ENCODE peak calls at places on chromosomes 16 and 17, in five cellular contexts. Q, W, I, J and S are unnamed samples.

GRCh38 chr16:83689385-83689831 is 118.4 kb upstream of the HSBP1 start:
- DNase-seq in J (no peak), I (no peak), W (peak; percentile 75), Q (peak; percentile 97), S (peak; percentile 98)

GRCh38 chr16:52597772-52598483 is 51.0 kb upstream of the TOX3 start:
- DNase-seq in J (no peak), W (no peak), Q (no peak), I (peak; percentile 56), S (no peak)

GRCh38 chr16:88306860-88307545 is 75.8 kb upstream of the ZNF469 start:
- DNase-seq in Q (peak; percentile 86), J (no peak), I (no peak), W (no peak), S (peak; percentile 92)

GRCh38 chr16:59356709-59357108 is 622.6 kb upstream of the GOT2 start:
- DNase-seq in I (no peak), Q (no peak), W (no peak), J (no peak), S (no peak)

GRCh38 chr16:48911700-48912099 is 301.7 kb upstream of the N4BP1 start:
- DNase-seq in W (no peak), J (no peak), I (no peak), Q (no peak), S (no peak)

GRCh38 chr16:83968483-83968865 is 430 bp downstream of the NECAB2 start:
- DNase-seq in W (no peak), I (no peak), J (no peak), Q (no peak), S (no peak)

GRCh38 chr16:49756971-49757743 is 98.8 kb downstream of the ZNF423 start:
- DNase-seq in W (no peak), I (no peak), J (no peak), Q (no peak), S (no peak)

GRCh38 chr17:27295945-27296344 is 2.0 kb downstream of the WSB1 start:
- DNase-seq in I (no peak), Q (no peak), W (no peak), J (no peak), S (no peak)

GRCh38 chr17:56676807-56677206 is 83.3 kb downstream of the NOG start:
- DNase-seq in J (no peak), W (no peak), Q (no peak), I (no peak), S (no peak)

GRCh38 chr16:19963306-19963705 is 78.7 kb upstream of the GPRC5B start:
- DNase-seq in I (peak; percentile 84), J (no peak), W (no peak), Q (no peak), S (no peak)

GRCh38 chr17:225551-225950 is 44.1 kb upstream of the DOC2B start:
- DNase-seq in Q (no peak), J (no peak), I (no peak), W (peak; percentile 21), S (no peak)

GRCh38 chr16:72921106-72921505 is 126.8 kb downstream of the ZFHX3 start:
- DNase-seq in Q (no peak), I (no peak), W (no peak), J (no peak), S (no peak)

GRCh38 chr17:54948380-54948779 is 20.1 kb downstream of the COX11 start:
- DNase-seq in W (no peak), I (no peak), Q (peak; percentile 44), J (no peak), S (peak; percentile 53)

GRCh38 chr16:6541262-6541661 is 791.4 kb upstream of the RBFOX1 start:
- DNase-seq in Q (no peak), J (no peak), W (no peak), I (no peak), S (no peak)

GRCh38 chr17:3739422-3740124 is 15.9 kb downstream of the HASPIN start:
- DNase-seq in Q (no peak), J (no peak), W (no peak), I (no peak), S (no peak)

GRCh38 chr17:36544049-36544319 is 735 bp upstream of the GGNBP2 start:
- DNase-seq in Q (no peak), J (peak; percentile 69), W (peak; percentile 68), I (peak; percentile 47), S (no peak)

GRCh38 chr17:35404360-35404759 is 27.9 kb downstream of the SLFN12 start:
- DNase-seq in W (no peak), Q (no peak), I (no peak), J (no peak), S (no peak)

GRCh38 chr16:79593074-79593531 is 7.4 kb downstream of the MAF start:
- DNase-seq in J (no peak), Q (no peak), I (no peak), W (no peak), S (no peak)

GRCh38 chr17:45752246-45752645 is 31.9 kb upstream of the CRHR1 start:
- DNase-seq in I (no peak), Q (no peak), W (no peak), J (no peak), S (no peak)

GRCh38 chr17:3012926-3013581 is 50.4 kb downstream of the OR1D5 start:
- DNase-seq in Q (no peak), J (peak; percentile 56), W (peak; percentile 72), I (peak; percentile 63), S (no peak)

GRCh38 chr16:30669026-30670000 is 11.1 kb downstream of the FBRS start:
- DNase-seq in I (no peak), Q (no peak), W (no peak), J (no peak), S (no peak)

GRCh38 chr17:9052921-9053320 is 31.6 kb downstream of the NTN1 start:
- DNase-seq in I (no peak), Q (no peak), J (no peak), W (no peak), S (no peak)

GRCh38 chr16:68229431-68230175 is 6.3 kb downstream of the ESRP2 start:
- DNase-seq in J (peak; percentile 48), W (peak; percentile 65), Q (peak; percentile 29), I (peak; percentile 52), S (peak; percentile 31)

GRCh38 chr17:66724581-66725341 is 110.2 kb upstream of the CACNG5 start:
- DNase-seq in I (peak; percentile 33), W (no peak), J (no peak), Q (no peak), S (peak; percentile 29)

GRCh38 chr16:5488581-5488980 is 391.0 kb upstream of the EEF2KMT start:
- DNase-seq in W (no peak), Q (no peak), I (no peak), J (no peak), S (no peak)

GRCh38 chr17:72446525-72447250 is 325.9 kb downstream of the SOX9 start:
- DNase-seq in Q (no peak), I (no peak), J (no peak), W (no peak), S (no peak)

GRCh38 chr16:17773698-17774101 is 302.9 kb upstream of the XYLT1 start:
- DNase-seq in W (no peak), Q (no peak), I (no peak), J (no peak), S (no peak)

GRCh38 chr16:88365244-88365865 is 17.4 kb upstream of the ZNF469 start:
- DNase-seq in J (no peak), I (no peak), W (no peak), Q (no peak), S (no peak)

GRCh38 chr17:13921841-13922776 is 147.2 kb upstream of the COX10 start:
- DNase-seq in J (no peak), I (no peak), W (no peak), Q (no peak), S (no peak)

GRCh38 chr16:69579783-69580182 is 14.0 kb downstream of the NFAT5 start:
- DNase-seq in I (no peak), Q (no peak), J (no peak), W (no peak), S (no peak)

GRCh38 chr16:81583893-81584705 is 139.5 kb downstream of the CMIP start:
- DNase-seq in I (peak; percentile 68), J (no peak), W (no peak), Q (no peak), S (no peak)

GRCh38 chr17:48046296-48046695 is 1.9 kb upstream of the NFE2L1 start:
- DNase-seq in W (no peak), Q (no peak), I (no peak), J (no peak), S (no peak)
- H3K4me3 ChIP-seq in W (peak overlapping the region; percentile 88), Q (no peak overlapping the region), I (no peak overlapping the region), J (peak overlapping the region; percentile 88), S (no peak overlapping the region)

GRCh38 chr17:79992657-79993389 is 42.8 kb downstream of the TBC1D16 start:
- DNase-seq in I (no peak), J (no peak), Q (no peak), W (no peak), S (no peak)

GRCh38 chr17:79991140-79991923 is 44.3 kb downstream of the TBC1D16 start:
- DNase-seq in I (peak; percentile 90), J (peak; percentile 61), W (peak; percentile 78), Q (peak; percentile 25), S (no peak)

GRCh38 chr17:79993390-79994221 is 42.1 kb downstream of the TBC1D16 start:
- DNase-seq in Q (no peak), W (peak; percentile 82), J (peak; percentile 29), I (peak; percentile 80), S (peak; percentile 63)

GRCh38 chr17:79990704-79991103 is 45.0 kb downstream of the TBC1D16 start:
- DNase-seq in I (no peak), W (no peak), Q (no peak), J (no peak), S (no peak)

DNA sequence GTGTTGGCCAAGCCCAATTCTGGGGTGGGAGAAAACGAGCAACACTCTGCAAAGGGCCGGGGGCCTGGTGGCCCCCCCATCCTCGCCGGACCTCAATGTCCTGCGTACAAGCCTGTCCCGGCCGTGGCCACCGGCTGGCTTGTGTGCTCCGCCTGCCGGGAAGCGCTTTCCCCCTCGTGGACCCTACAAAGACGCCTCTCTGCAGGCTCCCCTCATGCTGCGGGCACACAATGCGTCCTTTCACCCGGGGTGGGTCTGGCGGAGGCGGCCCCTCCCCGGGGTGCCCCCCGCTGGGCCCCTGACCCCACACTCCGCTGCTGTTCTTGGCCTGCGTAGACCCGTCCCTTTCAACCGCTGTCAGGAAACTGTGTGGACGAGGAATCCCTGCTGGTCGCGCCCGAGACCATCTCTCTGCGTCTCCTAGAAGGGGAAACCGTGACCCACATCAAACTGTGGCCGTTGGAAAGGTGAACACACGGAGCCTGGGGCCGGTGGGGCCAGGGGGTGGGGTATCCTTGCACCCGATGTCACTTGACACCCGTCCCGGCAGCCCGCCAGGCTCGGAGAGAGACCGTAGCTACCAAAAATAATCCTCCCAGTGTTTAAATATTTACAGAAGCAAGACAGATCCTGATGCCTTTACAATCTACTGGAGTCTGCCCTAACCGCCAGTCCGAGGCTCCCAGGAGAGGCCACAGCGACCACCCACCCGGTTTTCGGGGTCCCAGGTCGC is 43.6 kb downstream of the TBC1D16 start:
- DNase-seq in I (peak; percentile 50), W (no peak), Q (no peak), J (no peak), S (no peak)
- TF ChIP-seq CTCF in I (peak; percentile 44), W (no peak), Q (no peak), J (no peak), S (no peak)

GRCh38 chr17:39699818-39700147 is at the start of gene ERBB2:
- DNase-seq in Q (peak; percentile 31), I (peak; percentile 80), J (no peak), W (peak; percentile 90), S (peak; percentile 31)
- H3K4me3 ChIP-seq in Q (peak within 1 kb of the TSS; percentile 84), I (peak within 1 kb of the TSS; percentile 60), J (no peak within 1 kb of the TSS), W (peak within 1 kb of the TSS; percentile 84), S (peak within 1 kb of the TSS; percentile 78)

GRCh38 chr16:21940570-21940969 is 12.6 kb upstream of the UQCRC2 start:
- DNase-seq in J (no peak), W (no peak), Q (no peak), I (no peak), S (no peak)

GRCh38 chr16:21946889-21947635 is 6.1 kb upstream of the UQCRC2 start:
- DNase-seq in J (peak; percentile 53), W (no peak), I (no peak), Q (no peak), S (no peak)

GRCh38 chr16:21943571-21943970 is 9.6 kb upstream of the UQCRC2 start:
- DNase-seq in Q (no peak), W (no peak), I (no peak), J (no peak), S (no peak)
- TF ChIP-seq CTCF in Q (no peak), W (no peak), I (no peak), J (no peak), S (no peak)